ENCODE peak calls at places on chromosomes 12 and 14, in four cellular contexts. Y is Peyer's patch, F is endodermal cell, T is dorsolateral prefrontal cortex. S is an unnamed sample.

GRCh38 chr12:112422531-112422930 is 3.8 kb downstream of the PTPN11 start:
- DNase-seq in Y (no peak), F (peak), T (no peak), S (peak)

GRCh38 chr14:102625564-102626296 is 33.3 kb downstream of the RCOR1 start:
- DNase-seq in Y (no peak), F (no peak), T (no peak), S (no peak)

GRCh38 chr12:93526786-93527428 is 45.6 kb upstream of the SOCS2 start:
- DNase-seq in Y (no peak), F (peak), T (no peak), S (peak)

GRCh38 chr12:120157678-120158077 is 36.8 kb downstream of the GCN1 start:
- DNase-seq in Y (no peak), F (no peak), T (no peak), S (no peak)

GRCh38 chr14:99231850-99232401 is 40.1 kb downstream of the BCL11B start:
- DNase-seq in Y (no peak), F (peak), T (no peak), S (no peak)

GRCh38 chr14:102275866-102276265 is 29.1 kb downstream of the MOK start:
- DNase-seq in Y (no peak), F (no peak), T (no peak), S (peak)

GRCh38 chr12:108734200-108734906 is 3.0 kb upstream of the CORO1C start:
- DNase-seq in Y (peak), F (no peak), T (no peak), S (peak)

GRCh38 chr14:21498540-21499526 is 12.3 kb downstream of the METTL3 start:
- DNase-seq in Y (no peak), F (peak), T (no peak), S (peak)

GRCh38 chr12:58814036-58814435 is 106.3 kb downstream of the LRIG3 start:
- DNase-seq in Y (no peak), F (no peak), T (no peak), S (no peak)

GRCh38 chr12:101670007-101670671 is 27.3 kb upstream of the CHPT1 start:
- DNase-seq in Y (peak), F (peak), T (no peak), S (peak)

GRCh38 chr14:74508844-74509428 is 15.4 kb downstream of the ISCA2 start:
- DNase-seq in Y (peak), F (peak), T (no peak), S (no peak)

GRCh38 chr14:36702484-36702883 is 40.8 kb downstream of the PAX9 start:
- DNase-seq in Y (no peak), F (no peak), T (no peak), S (no peak)

GRCh38 chr12:100391856-100392255 is 35.0 kb downstream of the SLC17A8 start:
- DNase-seq in Y (peak), F (no peak), T (no peak), S (peak)

DNA sequence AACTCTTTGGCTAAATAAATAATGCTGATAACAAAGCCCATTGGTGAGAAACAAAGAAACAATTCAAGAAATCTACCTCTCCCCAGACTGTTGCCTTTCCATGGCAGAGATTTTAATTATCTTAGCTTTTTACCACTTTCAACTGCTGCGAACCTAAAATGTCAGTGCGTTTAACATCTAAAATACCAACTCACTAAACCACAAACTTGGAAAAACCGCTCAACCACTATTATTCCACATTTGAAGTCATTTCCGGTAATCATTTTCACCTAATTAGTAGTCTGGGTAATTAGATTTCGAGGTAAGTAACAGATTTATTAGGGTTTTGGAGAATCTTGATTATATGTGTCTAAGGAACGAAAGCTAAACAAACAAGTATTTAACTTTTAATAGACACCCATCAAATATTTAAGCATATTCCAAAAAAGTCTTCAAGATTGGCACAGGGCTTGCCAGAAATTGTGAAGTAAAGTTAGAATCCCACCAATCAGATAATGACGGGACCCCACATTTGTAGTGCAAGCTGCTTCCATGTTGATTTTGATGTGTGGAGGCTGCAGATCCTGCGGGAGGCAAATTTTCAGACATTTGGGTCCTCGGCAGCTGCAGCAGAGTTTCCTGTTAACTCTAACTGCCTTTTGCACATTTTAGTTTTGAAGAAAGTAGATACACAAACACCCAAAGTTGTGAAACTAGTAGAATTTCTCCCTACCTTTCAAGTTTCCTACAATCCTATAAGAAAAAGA is 4.1 kb downstream of the OTX2 start:
- DNase-seq in Y (no peak), F (peak), T (no peak), S (no peak)
- H3K4me3 ChIP-seq in Y (no peak), F (peak), T (no peak), S (no peak)

DNA sequence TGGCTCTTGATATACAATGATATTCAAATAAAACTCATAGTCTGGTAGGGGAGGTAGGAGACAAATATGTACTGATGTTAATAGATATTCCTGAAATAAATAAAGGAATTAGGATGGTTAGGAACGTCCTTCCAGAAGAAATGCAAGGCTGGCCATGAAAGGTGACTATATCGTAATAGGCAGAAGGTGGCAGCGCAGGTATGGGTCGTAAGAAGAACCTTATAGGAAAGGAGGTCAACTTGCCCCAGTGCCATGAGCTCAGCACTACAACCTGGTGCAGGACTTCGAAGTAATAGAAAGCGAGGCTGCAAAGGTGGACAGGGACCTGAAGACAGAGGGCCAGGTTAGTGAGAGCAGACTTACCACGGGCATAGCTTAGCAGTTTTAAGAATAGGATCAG is 55.3 kb upstream of the FGD4 start:
- DNase-seq in Y (no peak), F (peak), T (no peak), S (no peak)
- TF ChIP-seq CTCF in Y (no peak), F (peak), T (no peak), S (no peak)

GRCh38 chr14:90630407-90630806 is 185.8 kb downstream of the TTC7B start:
- DNase-seq in Y (no peak), F (no peak), T (no peak), S (no peak)
- H3K4me3 ChIP-seq in Y (no peak), F (no peak), T (no peak), S (no peak)

GRCh38 chr12:132458441-132459225 is 31.3 kb upstream of the FBRSL1 start:
- DNase-seq in Y (no peak), F (no peak), T (no peak), S (no peak)
- TF ChIP-seq CTCF in Y (no peak), F (no peak), T (no peak), S (no peak)

S was measured in fibroblast of mammary gland.